ENCODE peak calls at places on chromosomes 11 and 22, in six cellular contexts. N is HFF-Myc; L is right atrium auricular region; F is brain microvascular endothelial cell; M is colonic mucosa; C is CD4-positive, alpha-beta T cell. P is an unnamed sample.

GRCh38 chr11:34405079-34405858 is 33.5 kb upstream of the CAT start:
- DNase-seq in F (peak), M (no peak), C (no peak), L (no peak), N (no peak), P (no peak)

GRCh38 chr22:19800761-19801244 is 40.2 kb downstream of the TBX1 start:
- DNase-seq in L (no peak), C (no peak), F (peak), M (no peak), N (no peak), P (no peak)

GRCh38 chr22:30328466-30329049 is 1.8 kb upstream of the TBC1D10A start:
- DNase-seq in C (no peak), N (no peak), M (no peak), F (no peak), L (no peak), P (no peak)

GRCh38 chr22:48920776-48921241 is 906.9 kb downstream of the BRD1 start:
- DNase-seq in C (no peak), M (no peak), N (no peak), L (peak), F (no peak), P (no peak)

GRCh38 chr11:47453365-47453764 is 4.4 kb upstream of the RAPSN start:
- DNase-seq in F (no peak), N (no peak), L (no peak), M (no peak), C (no peak), P (no peak)

GRCh38 chr22:37909756-37910155 is 3.7 kb downstream of the MICALL1 start:
- DNase-seq in L (no peak), M (no peak), C (no peak), F (no peak), N (no peak), P (no peak)

GRCh38 chr11:107707807-107708206 is 4.0 kb downstream of the SLN start:
- DNase-seq in L (no peak), N (no peak), M (no peak), F (no peak), C (no peak), P (no peak)

GRCh38 chr22:25067851-25068421 is 115.4 kb downstream of the KIAA1671 start:
- DNase-seq in L (no peak), C (peak), N (no peak), F (no peak), M (no peak), P (no peak)

GRCh38 chr11:93655581-93656255 is 5.8 kb upstream of the CEP295 start:
- DNase-seq in L (no peak), C (no peak), M (no peak), N (no peak), F (no peak), P (no peak)

GRCh38 chr11:24234822-24235508 is 261.9 kb upstream of the LUZP2 start:
- DNase-seq in F (peak), C (no peak), N (no peak), M (peak), L (no peak), P (no peak)

GRCh38 chr11:13008625-13009475 is at the start of gene RASSF10:
- DNase-seq in F (no peak), L (peak), N (no peak), M (peak), C (no peak), P (peak)

GRCh38 chr11:83502041-83502440 is 215.9 kb upstream of the CCDC90B start:
- DNase-seq in M (no peak), C (no peak), F (no peak), L (no peak), N (no peak), P (no peak)

GRCh38 chr11:80955588-80955987 is 1514.8 kb upstream of the TENM4 start:
- DNase-seq in C (no peak), F (no peak), M (no peak), N (no peak), L (no peak), P (no peak)

GRCh38 chr22:42399315-42400271 is 32.6 kb downstream of the NFAM1 start:
- DNase-seq in F (no peak), M (peak), C (no peak), N (no peak), L (no peak), P (no peak)

GRCh38 chr11:106379265-106379664 is 301.8 kb downstream of the AASDHPPT start:
- DNase-seq in L (no peak), M (no peak), N (no peak), C (no peak), F (no peak), P (no peak)

DNA sequence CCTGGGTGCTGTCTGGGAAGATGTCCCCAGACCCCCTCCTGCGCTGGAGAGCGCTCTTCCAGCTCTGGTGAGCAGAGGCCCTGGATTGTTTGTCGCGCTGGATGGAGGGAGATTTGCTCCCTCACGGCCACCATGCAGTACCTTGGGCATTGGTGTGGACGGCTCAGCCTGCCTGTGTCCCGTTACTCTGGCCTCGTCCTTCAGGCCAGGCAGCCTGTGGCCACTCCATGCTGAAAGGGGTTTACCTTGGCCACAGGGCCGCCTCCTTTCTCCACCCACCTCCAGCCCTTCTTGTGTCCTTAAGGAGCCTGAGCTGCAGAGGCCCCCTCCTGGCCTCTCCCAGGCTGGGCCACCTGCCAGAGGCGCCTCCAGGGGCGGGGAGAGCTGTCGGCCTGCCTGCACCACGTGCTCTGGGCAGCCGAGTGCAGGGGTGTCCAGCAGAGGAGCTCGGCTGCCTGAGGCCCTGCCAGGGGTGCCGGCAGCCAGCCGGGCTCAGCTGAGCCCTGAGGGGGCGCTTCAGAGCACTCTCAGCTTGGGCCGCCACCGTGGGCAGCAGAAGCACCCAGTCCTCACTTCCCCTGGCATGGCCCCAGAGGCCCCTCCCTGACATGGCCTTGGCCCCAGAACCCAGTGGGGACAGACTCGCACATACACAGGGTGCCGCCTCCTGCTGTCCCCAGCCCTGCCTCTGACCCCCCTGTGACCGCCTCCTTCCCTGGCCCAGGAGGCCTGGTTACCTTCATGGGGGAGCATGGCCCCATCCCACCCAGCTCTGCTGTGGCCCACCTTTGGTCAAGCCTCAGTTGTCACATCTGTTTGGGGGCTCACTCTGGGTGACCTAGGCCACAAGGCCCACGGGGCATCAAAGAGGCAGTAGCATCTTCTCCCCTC is 3.4 kb downstream of the CCND1 start:
- DNase-seq in C (no peak), L (peak), F (peak), N (no peak), M (peak), P (no peak)
- TF ChIP-seq CTCF in C (no peak), L (peak), F (peak), N (no peak), M (no peak), P (no peak)

GRCh38 chr11:31417816-31418215 is 48.2 kb downstream of the DNAJC24 start:
- DNase-seq in N (no peak), C (no peak), L (no peak), F (no peak), M (no peak), P (no peak)

GRCh38 chr11:31417357-31417756 is 47.7 kb downstream of the DNAJC24 start:
- DNase-seq in N (no peak), L (no peak), F (no peak), C (no peak), M (no peak), P (no peak)

GRCh38 chr11:31419138-31419537 is 49.5 kb downstream of the DNAJC24 start:
- DNase-seq in M (no peak), F (no peak), C (no peak), L (no peak), N (no peak), P (no peak)

GRCh38 chr11:31412946-31413345 is 43.3 kb downstream of the DNAJC24 start:
- DNase-seq in N (no peak), M (no peak), C (no peak), L (no peak), F (peak), P (no peak)

GRCh38 chr11:31414338-31414737 is 44.7 kb downstream of the DNAJC24 start:
- DNase-seq in L (no peak), C (no peak), M (no peak), F (no peak), N (no peak), P (no peak)
- TF ChIP-seq CTCF in L (no peak), C (no peak), M (no peak), F (no peak), N (no peak), P (no peak)

GRCh38 chr11:36730761-36731160 is 132.7 kb upstream of the RAG2 start:
- DNase-seq in L (no peak), C (no peak), N (no peak), F (no peak), M (no peak), P (no peak)
- TF ChIP-seq CTCF in L (no peak), C (no peak), N (no peak), F (no peak), M (no peak), P (no peak)

DNA sequence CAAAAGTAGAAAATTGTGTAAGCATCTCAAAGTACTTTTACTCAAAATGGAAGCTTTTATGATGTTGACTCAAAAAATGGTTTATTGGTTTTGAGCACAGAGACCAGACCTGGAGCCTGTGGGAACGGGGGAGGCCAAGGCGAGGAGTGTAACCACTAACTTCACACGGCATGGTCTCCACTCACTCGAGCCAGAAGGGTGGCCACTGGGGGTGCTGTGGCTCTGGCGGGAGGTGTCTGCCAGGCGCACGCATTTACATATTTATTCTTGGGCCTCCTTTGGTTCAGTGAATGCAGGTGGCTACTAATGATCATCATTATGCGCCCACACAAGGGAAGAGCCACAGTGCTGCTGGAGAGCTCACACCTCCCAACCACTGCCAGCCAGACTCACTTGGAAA is 64.6 kb downstream of the FLRT1 start:
- DNase-seq in L (no peak), F (no peak), M (no peak), C (no peak), N (no peak), P (no peak)
- TF ChIP-seq CTCF in L (no peak), F (peak), M (no peak), C (no peak), N (peak), P (no peak)

GRCh38 chr22:22431271-22432220 is 77.0 kb downstream of the ZNF280B start:
- DNase-seq in M (peak), F (peak), C (peak), L (peak), N (peak), P (peak)
- TF ChIP-seq CTCF in M (peak), F (peak), C (peak), L (peak), N (peak), P (peak)

DNA sequence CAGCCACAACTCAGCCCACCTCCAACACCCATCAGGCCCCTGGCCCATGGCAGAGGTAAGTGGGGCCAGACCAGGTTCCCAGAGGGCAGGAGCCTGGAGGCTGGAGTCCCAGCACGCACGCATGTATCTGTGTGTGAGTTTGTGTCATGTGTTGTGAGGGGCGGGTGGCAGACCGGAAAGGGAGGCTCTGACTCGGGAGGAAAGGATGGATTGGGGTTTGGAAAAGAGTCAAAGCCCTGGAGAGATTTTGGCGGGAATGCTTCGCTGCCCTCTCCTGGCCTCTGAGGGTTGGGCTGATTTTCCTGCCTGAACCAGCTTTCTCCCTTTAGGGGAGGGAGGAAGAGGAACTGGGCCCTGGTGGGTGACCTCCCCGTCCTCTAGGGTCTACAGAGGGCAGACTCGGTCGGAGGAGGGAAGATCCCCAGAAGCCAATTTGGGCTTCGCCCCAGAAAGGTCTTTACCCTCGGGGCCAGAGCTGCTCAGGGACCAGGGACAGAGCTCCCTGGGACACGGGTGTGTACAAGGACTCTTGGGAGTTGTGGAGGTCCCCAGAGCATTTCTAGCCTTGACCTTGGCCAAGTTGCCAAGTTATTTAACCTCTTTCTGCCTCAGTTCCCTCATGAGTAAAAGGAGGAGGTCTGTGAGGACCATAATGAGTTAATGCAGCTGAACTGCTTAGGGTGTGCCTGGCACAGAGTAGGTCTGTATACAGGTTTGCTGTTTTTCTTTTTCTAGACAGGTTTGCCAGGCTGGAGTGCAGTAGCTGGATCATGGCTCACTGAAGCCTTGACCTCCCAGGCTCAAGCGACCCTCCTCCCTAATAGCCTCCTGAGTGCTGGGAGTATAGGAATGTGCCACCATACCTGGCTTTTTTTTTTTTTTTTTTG is 6.9 kb downstream of the C11orf68 start:
- DNase-seq in F (no peak), M (peak), C (no peak), N (no peak), L (no peak), P (peak)
- TF ChIP-seq CTCF in F (peak), M (no peak), C (no peak), N (peak), L (peak), P (peak)

DNA sequence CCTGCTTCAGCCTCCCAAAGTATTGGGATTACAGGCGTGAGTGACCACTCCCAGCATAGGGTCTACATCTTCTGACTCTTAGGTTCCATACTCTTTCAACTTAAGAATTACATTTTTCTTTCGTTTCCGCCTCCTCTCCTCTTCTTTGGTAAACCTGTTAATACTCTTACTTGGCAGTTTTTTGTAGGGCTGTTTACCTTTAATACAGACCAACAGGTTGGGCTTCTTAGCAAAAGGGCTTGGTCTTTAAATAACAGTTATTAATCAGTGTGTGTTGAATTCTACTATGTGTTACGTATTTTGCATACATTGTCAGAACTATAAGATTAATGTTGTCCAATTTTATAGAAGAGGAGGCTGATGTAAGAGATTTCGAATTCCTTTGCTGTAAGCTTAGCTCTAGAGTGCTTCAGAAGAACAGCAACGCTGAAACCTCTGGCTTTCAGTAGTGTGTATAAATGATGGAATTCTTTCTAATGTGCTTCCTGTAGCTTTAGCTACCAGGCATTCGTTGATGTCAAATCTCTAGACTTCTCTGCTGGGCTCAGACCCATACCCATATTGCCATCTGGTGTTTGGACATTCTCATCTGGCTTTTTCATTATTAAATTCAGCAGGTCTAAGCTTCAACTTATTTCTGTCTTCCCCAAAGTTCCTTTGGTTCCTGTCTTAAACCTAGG is 3.1 kb downstream of the FDX1 start:
- DNase-seq in L (no peak), N (no peak), M (no peak), C (no peak), F (no peak), P (no peak)
- TF ChIP-seq CTCF in L (no peak), N (peak), M (no peak), C (no peak), F (peak), P (no peak)

P was measured in D721Med.